ENCODE peak calls at places on chromosomes 11 and 22, in eight cellular contexts. X, R, S, B, V, D, N and K are unnamed samples.

GRCh38 chr22:49677495-49677889 is 150.2 kb downstream of the BRD1 start:
- DNase-seq in R (no peak), B (no peak), N (no peak), X (no peak), V (peak; percentile 89), S (no peak), D (no peak), K (no peak)

GRCh38 chr11:128066429-128066828 is 520.9 kb downstream of the ETS1 start:
- DNase-seq in V (no peak), S (no peak), N (no peak), X (no peak), B (no peak), D (no peak), R (no peak), K (no peak)

GRCh38 chr11:96091476-96091875 is 167.6 kb upstream of the MTMR2 start:
- DNase-seq in V (no peak), D (peak; percentile 40), R (no peak), X (no peak), S (peak; percentile 27), B (no peak), N (no peak), K (no peak)

GRCh38 chr22:19105867-19106802 is 16.1 kb downstream of the DGCR2 start:
- DNase-seq in V (no peak), S (no peak), R (peak; percentile 47), N (no peak), D (no peak), X (peak; percentile 27), B (no peak), K (no peak)

GRCh38 chr11:9855579-9856260 is 191.8 kb downstream of the SWAP70 start:
- DNase-seq in V (no peak), N (no peak), B (no peak), R (no peak), X (no peak), S (peak; percentile 80), D (no peak), K (peak; percentile 90)

GRCh38 chr11:27201454-27202302 is 161.1 kb downstream of the BBOX1 start:
- DNase-seq in B (peak; percentile 74), S (peak; percentile 48), X (peak; percentile 99), D (peak; percentile 79), N (peak; percentile 85), V (no peak), R (no peak), K (peak; percentile 88)

GRCh38 chr22:19892249-19892879 is 37.7 kb upstream of the GNB1L start:
- DNase-seq in R (peak; percentile 65), V (no peak), B (peak; percentile 69), N (no peak), X (no peak), D (peak; percentile 63), S (peak; percentile 53), K (no peak)

GRCh38 chr11:117805048-117805447 is 8.0 kb upstream of the DSCAML1 start:
- DNase-seq in B (no peak), S (no peak), R (no peak), X (no peak), N (no peak), D (no peak), V (no peak), K (no peak)

GRCh38 chr11:45154276-45154675 is 7.8 kb downstream of the PRDM11 start:
- DNase-seq in N (no peak), D (no peak), X (no peak), S (no peak), V (no peak), B (no peak), R (no peak), K (no peak)

GRCh38 chr22:20979940-20980453 is 2.1 kb upstream of the LZTR1 start:
- DNase-seq in R (peak; percentile 15), D (no peak), N (no peak), B (no peak), V (no peak), S (no peak), X (no peak), K (no peak)
- H3K4me3 ChIP-seq in R (peak overlapping the region; percentile 27), D (no peak overlapping the region), N (no peak overlapping the region), B (peak overlapping the region; percentile 24), V (peak overlapping the region; percentile 28), S (no peak overlapping the region), X (no peak overlapping the region), K (peak overlapping the region; percentile 22)

GRCh38 chr22:39114157-39114511 is 17.1 kb downstream of the APOBEC3H start:
- DNase-seq in R (peak; percentile 58), N (no peak), B (no peak), S (no peak), D (no peak), V (no peak), X (no peak), K (no peak)

GRCh38 chr22:39115976-39116621 is 19.1 kb downstream of the APOBEC3H start:
- DNase-seq in N (no peak), X (no peak), V (no peak), R (no peak), S (no peak), B (no peak), D (no peak), K (no peak)

GRCh38 chr22:39115570-39115969 is 18.5 kb downstream of the APOBEC3H start:
- DNase-seq in X (no peak), S (no peak), N (no peak), D (no peak), B (no peak), R (no peak), V (no peak), K (no peak)

GRCh38 chr22:39120983-39121382 is 23.9 kb downstream of the APOBEC3H start:
- DNase-seq in N (no peak), R (no peak), B (no peak), D (no peak), S (no peak), V (no peak), X (no peak), K (no peak)

DNA sequence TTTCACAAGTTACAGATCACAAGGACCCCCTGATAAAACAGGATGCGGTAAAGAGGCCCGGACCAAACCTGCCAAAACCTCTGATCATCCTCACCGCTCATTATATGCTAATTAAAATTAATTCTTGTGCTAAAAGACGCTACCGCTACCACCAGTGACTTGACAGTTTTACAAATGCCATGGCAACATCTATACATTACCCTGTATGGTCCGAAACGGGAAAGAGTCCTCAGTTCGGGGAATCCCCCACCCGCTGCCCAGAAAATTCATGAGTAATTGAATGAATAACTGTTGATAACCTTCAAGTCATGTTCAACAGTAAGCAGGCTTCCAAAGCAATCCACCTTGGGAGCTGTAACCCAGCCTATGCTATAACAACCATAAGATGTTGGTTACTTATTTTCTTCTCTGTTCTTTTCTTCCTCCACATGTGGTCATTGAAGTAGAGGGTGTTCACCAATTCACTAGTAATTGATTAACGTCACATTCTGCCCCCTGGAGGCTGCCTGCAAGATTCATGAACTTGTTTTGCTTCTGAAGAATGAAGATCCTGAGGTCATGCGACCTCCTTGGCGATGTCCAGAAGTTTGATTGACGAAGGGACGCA is 20.6 kb downstream of the APOBEC3H start:
- DNase-seq in D (peak; percentile 66), X (peak; percentile 85), B (peak; percentile 69), V (no peak), N (no peak), R (peak; percentile 68), S (peak; percentile 49), K (peak; percentile 60)
- TF ChIP-seq CTCF in D (peak; percentile 53), X (no peak), B (peak; percentile 61), V (no peak), N (no peak), R (peak; percentile 65), S (peak; percentile 58), K (peak; percentile 64)

GRCh38 chr11:75665126-75665525 is 3.7 kb downstream of the MAP6 start:
- DNase-seq in R (no peak), X (no peak), V (no peak), S (no peak), N (no peak), D (no peak), B (no peak), K (no peak)

GRCh38 chr11:75667831-75668507 is 869 bp downstream of the MAP6 start:
- DNase-seq in X (peak; percentile 13), N (no peak), R (peak; percentile 94), B (peak; percentile 27), S (peak; percentile 35), D (peak; percentile 58), V (no peak), K (peak; percentile 51)

GRCh38 chr11:75664366-75664765 is 4.5 kb downstream of the MAP6 start:
- DNase-seq in X (no peak), D (no peak), N (no peak), S (no peak), B (no peak), R (no peak), V (no peak), K (no peak)

GRCh38 chr11:75667268-75667830 is 1.5 kb downstream of the MAP6 start:
- DNase-seq in X (peak; percentile 12), S (no peak), B (peak; percentile 3), V (no peak), R (peak; percentile 64), D (peak; percentile 21), N (no peak), K (peak; percentile 34)

DNA sequence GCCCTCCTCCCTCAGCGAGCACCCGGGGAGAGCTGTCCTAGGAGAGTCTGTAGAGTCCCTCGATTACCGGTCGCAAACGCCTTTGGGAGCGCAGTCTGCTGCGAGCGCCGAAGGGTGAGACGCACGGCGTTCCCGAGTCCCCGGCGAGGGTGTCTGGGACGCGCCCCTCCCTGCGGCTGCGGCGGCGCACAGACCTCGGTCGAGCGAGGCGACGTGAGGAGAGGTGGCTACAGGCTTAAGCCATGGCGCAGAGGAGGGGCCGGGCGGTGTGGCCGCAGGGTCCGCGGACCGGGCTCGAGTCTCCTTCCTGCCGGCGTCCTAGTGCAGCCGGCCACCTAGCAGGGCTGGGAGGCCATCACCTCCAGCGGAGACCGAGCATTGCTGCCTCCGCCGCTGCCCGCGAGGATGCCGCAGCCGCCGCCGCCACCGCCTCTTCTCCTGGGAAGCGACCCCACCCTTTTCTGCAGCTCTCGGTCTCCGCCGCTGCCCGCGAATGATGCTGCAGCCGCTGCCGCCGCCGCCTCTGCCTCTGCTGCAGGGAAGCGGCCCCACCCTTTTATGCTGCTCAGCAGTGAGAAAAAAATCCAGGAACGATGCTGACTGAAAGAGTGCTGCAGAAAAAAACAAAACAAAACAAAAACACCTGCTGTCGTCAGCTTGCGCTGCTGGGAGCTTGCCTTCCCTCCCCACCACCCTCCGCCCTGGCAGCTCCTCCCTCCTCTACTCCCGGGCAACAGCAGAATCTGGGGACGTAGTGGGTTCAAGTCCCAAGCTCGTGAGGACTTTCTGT is at the start of gene MAP6:
- DNase-seq in R (peak; percentile 85), S (no peak), X (peak; percentile 31), N (no peak), D (no peak), B (no peak), V (no peak), K (no peak)
- H3K4me3 ChIP-seq in R (peak within 1 kb of the TSS; percentile 76), S (peak within 1 kb of the TSS; percentile 44), X (no peak within 1 kb of the TSS), N (no peak within 1 kb of the TSS), D (peak within 1 kb of the TSS; percentile 48), B (peak within 1 kb of the TSS; percentile 28), V (peak within 1 kb of the TSS; percentile 49), K (peak within 1 kb of the TSS; percentile 51)

DNA sequence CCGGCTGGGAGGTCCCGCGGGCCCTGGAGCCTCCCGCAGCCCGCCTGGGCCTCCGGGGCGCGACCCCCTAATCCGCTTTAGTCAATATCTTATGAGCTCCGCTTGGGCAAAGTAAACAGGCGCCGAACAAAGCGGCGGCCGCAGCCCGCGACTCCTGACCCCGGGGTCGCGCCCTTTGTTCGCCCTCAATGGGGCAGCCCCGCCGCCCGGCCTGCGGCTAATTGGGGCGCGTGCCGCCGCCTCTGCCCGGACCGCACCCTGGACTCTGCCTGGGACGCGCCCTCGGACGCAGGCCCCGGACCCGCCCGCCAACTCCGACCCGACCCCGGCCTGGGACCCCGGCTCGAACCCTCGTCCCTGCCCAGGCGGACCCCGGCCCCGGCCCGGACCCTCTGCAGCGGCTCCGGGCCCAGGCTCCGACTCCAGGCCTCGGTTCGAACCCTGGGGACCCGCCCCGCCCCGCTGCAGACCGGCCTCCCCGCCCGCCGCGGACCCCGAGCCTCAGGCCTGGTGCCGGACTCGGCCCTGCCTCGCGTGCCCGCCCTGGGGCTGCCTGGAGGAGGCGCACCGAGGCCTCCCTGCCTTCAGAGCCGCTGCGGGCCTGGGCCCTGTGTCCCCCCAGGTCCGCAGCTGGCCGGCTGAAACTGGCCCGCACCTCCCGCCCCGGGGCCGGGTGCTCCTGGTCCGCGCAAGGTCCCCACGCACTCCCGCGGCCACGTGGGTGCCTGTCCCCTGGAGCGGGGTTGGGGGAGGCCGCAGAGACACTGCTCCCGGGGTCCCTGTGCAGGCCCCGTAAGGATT is 84.7 kb upstream of the WNT7B start:
- DNase-seq in N (no peak), X (no peak), R (peak; percentile 84), B (no peak), V (no peak), D (no peak), S (no peak), K (no peak)
- TF ChIP-seq CTCF in N (no peak), X (no peak), R (no peak), B (no peak), V (no peak), D (no peak), S (no peak), K (no peak)